ENCODE peak calls at places on chromosome 16, in seven cellular contexts. C, V, K, L, P, Z and Q are unnamed samples. For H3K9me3, the result is how much of the 10 kb centered on the place peaks cover.

GRCh38 chr16:47806309-47806847 is 345.2 kb downstream of the PHKB start:
- DNase-seq in Z (no peak), V (no peak), K (no peak), C (no peak), P (no peak), L (no peak), Q (no peak)

GRCh38 chr16:3780570-3780969 is 63.2 kb upstream of the TRAP1 start:
- DNase-seq in K (no peak), V (no peak), Z (no peak), C (no peak), P (no peak), L (no peak), Q (no peak)

GRCh38 chr16:1932050-1933028 is 10.7 kb downstream of the MSRB1 start:
- DNase-seq in V (no peak), P (peak), C (no peak), Z (no peak), L (no peak), K (peak), Q (peak)

GRCh38 chr16:66004706-66005105 is 361.8 kb upstream of the CDH5 start:
- DNase-seq in Z (peak), K (no peak), P (no peak), V (no peak), L (no peak), C (no peak), Q (no peak)

GRCh38 chr16:14399397-14400284 is 230.4 kb downstream of the PARN start:
- DNase-seq in Z (peak), P (peak), L (peak), V (peak), C (no peak), K (no peak), Q (peak)

GRCh38 chr16:30656974-30657865 is 1.0 kb upstream of the FBRS start:
- DNase-seq in L (no peak), Z (no peak), V (no peak), K (no peak), P (peak), C (no peak), Q (peak)

GRCh38 chr16:56964243-56965148 is 2.7 kb downstream of the CETP start:
- DNase-seq in Z (peak), K (peak), P (peak), V (peak), C (no peak), L (peak), Q (peak)

GRCh38 chr16:51540259-51540658 is 389.2 kb upstream of the SALL1 start:
- DNase-seq in Z (no peak), V (no peak), C (no peak), K (no peak), L (no peak), P (no peak), Q (no peak)

GRCh38 chr16:85696761-85697160 is 8.0 kb upstream of the GINS2 start:
- DNase-seq in L (no peak), V (no peak), P (no peak), K (no peak), C (no peak), Z (no peak), Q (no peak)

GRCh38 chr16:31458073-31458834 is 1.0 kb upstream of the ARMC5 start:
- DNase-seq in L (no peak), Z (no peak), K (peak), C (no peak), V (peak), P (peak), Q (peak)

DNA sequence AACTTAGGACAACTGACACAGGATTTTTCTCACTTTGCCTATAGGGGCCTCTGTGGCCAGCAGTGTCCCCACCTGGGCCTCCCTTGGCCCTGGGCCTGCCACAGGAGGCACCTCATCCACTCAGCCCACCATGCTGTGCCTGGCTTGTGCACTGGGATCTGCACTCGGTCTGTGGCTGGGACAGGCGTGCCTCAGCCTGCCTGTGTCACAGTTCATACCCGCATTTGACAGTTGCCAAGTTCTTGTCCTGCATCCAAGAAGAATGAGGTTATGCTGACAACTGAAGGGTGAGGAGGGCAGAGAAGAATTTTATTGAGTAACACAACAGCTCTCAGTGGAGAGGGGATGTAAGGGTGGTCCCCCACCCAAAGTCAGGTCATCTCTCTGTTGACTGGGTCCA is 36.0 kb downstream of the ZFP90 start:
- DNase-seq in K (no peak), Z (no peak), V (no peak), L (no peak), C (no peak), P (no peak), Q (no peak)
- H3K9me3 ChIP-seq in K (under half), Z (under half), V (half or more), L (under half), C (half or more), P (half or more), Q (under half)

GRCh38 chr16:10828851-10829331 is 10.3 kb upstream of the TVP23A start:
- DNase-seq in K (peak), C (no peak), Z (peak), L (no peak), P (no peak), V (peak), Q (peak)
- TF ChIP-seq POLR2A in K (no peak), C (no peak), Z (no peak), L (no peak), P (no peak), V (no peak), Q (no peak)

DNA sequence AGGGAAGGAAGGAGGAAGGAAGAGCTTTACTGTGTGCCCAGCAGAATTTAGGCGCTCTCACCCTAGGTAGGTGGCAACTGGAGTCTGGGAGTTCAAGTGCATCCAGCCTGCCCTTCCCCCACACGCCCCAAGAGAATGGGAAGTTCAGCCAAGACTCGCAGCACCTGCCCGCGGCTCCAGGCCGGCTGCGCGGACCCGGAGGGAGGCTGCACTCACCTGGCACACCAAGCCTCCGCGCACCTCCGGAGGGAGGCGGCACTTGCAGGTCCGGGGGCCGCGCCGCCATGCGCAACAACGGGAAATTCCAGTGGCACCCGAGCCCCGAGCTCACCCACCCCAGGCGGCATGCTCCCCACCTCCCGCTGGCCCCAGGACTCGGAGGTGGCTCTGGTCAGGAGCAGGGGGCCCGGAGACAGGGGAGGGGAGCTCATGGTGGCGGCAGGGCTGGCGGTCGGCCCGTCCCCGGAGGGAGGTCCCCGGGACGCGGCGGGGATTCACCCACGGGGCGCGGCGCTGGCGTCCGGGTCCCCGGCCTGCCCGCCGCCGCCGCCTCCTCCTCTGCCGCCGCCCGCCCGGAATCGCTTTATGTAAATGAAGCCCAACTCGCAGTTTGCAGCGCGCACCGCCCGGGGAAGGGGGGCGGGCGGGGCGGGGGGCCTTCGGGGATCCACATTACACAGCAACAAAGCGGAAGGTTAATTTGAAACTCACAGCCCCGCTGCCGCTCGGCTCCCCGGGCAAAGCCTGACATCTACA is at the start of gene ZFHX3:
- DNase-seq in K (peak), L (no peak), Z (peak), P (no peak), V (peak), C (no peak), Q (peak)
- H3K27ac ChIP-seq in K (peak), L (peak), Z (peak), P (peak), V (peak), C (peak), Q (peak)

DNA sequence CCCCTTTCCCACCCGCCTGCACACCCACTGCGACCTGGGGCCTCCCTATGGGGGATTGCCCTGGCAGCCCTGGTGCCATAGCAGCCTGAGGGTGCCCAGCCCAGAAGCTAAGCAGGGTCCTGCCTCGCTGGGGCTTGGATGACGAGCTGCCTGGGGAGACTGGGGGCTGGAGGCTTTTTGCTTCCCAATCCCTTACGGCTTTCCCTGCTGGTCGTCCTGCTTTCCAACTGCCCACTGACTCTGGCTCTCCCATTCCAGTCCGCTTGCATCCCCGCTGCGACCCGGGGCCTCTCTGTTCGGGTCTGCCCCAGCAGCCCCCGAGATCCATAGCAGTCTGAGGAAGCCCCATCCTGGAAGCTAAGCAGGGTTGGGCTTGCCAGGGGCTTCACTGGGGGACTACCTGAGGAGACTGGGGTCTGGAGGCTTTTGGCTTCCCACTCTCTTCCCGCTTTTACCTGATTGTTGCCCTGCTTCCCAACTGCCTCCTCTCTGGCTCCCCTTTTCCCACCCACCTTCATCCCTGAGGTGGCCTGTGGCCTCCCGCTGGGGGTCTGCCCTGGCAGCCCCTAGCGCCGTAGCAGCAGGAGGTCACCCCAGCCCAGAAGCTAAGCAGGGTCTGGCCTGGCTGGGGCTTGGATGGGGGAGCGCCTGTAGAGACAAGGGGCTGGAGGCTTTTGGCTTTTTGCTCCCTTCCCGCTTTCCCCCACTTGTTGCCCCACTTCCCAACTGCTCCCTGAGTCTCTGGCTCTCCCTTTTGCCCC is 2292.8 kb downstream of the TP53TG3F start:
- DNase-seq in P (no peak), V (no peak), K (no peak), C (peak), L (no peak), Z (no peak), Q (peak)
- H3K9me3 ChIP-seq in P (under half), V (under half), K (under half), C (under half), L (under half), Z (under half), Q (under half)

GRCh38 chr16:53435066-53435688 is 906 bp downstream of the RBL2 start:
- DNase-seq in C (no peak), K (peak), P (peak), Z (peak), L (peak), V (peak), Q (peak)
- TF ChIP-seq POLR2A in C (no peak), K (no peak), P (peak), Z (peak), L (no peak), V (peak), Q (no peak)